ENCODE peak calls at places on chromosomes 7 and 10, in nine cellular contexts. N is esophagus squamous epithelium; W is aorta; O is NT2/D1; U is A549; J is cardiac muscle cell; G is CD8-positive, alpha-beta T cell; Q is keratinocyte; K is suprapubic skin. I is an unnamed sample.

GRCh38 chr7:42831051-42831952 is 80.6 kb downstream of the C7orf25 start:
- DNase-seq in J (peak; percentile 66), O (peak; percentile 56), Q (no peak), N (no peak), K (no peak), W (peak; percentile 50), U (no peak), G (no peak), I (peak; percentile 31)

GRCh38 chr10:52740913-52741675 is 31.5 kb downstream of the MBL2 start:
- DNase-seq in O (peak; percentile 36), N (no peak), J (peak; percentile 62), G (no peak), Q (no peak), U (peak; percentile 44), W (no peak), K (no peak), I (peak; percentile 68)

GRCh38 chr7:147584771-147585193 is 1005.8 kb upstream of the C7orf33 start:
- DNase-seq in N (no peak), O (no peak), W (no peak), J (no peak), Q (no peak), U (no peak), G (no peak), K (no peak), I (no peak)

GRCh38 chr10:87752571-87752970 is 65.5 kb downstream of the ATAD1 start:
- DNase-seq in U (no peak), N (no peak), W (no peak), J (peak; percentile 43), G (no peak), O (no peak), K (no peak), Q (peak; percentile 23), I (no peak)

GRCh38 chr10:103765981-103766380 is 89.4 kb downstream of the SH3PXD2A start:
- DNase-seq in J (no peak), W (no peak), K (no peak), U (no peak), O (no peak), G (peak; percentile 84), Q (no peak), N (no peak), I (peak; percentile 77)

GRCh38 chr10:48681749-48682148 is 2.9 kb upstream of the WDFY4 start:
- DNase-seq in Q (no peak), O (no peak), G (no peak), J (no peak), K (no peak), N (no peak), U (no peak), W (no peak), I (no peak)

GRCh38 chr10:58017719-58018367 is 249.9 kb downstream of the IPMK start:
- DNase-seq in Q (no peak), U (peak; percentile 21), W (no peak), K (no peak), J (peak; percentile 68), O (no peak), N (no peak), G (no peak), I (no peak)

GRCh38 chr10:44725404-44725803 is 185.7 kb upstream of the TMEM72 start:
- DNase-seq in J (peak; percentile 25), Q (no peak), K (no peak), G (no peak), U (no peak), O (no peak), W (no peak), N (no peak), I (no peak)

GRCh38 chr10:26516540-26517101 is 78.5 kb downstream of the APBB1IP start:
- DNase-seq in Q (no peak), K (no peak), J (peak; percentile 14), N (no peak), O (no peak), U (no peak), W (no peak), G (no peak), I (no peak)

GRCh38 chr7:31899356-31899927 is 170.8 kb downstream of the PDE1C start:
- DNase-seq in U (no peak), W (no peak), Q (no peak), N (no peak), K (no peak), G (no peak), J (no peak), O (no peak), I (peak; percentile 10)

GRCh38 chr10:132983250-132984007 is 41.1 kb upstream of the CFAP46 start:
- DNase-seq in W (peak; percentile 38), J (no peak), K (no peak), Q (no peak), N (no peak), U (no peak), O (no peak), G (no peak), I (peak; percentile 34)

GRCh38 chr10:110214380-110214826 is 7.0 kb downstream of the MXI1 start:
- DNase-seq in G (no peak), W (no peak), N (no peak), Q (no peak), O (no peak), K (no peak), U (no peak), J (no peak), I (no peak)

GRCh38 chr10:110210663-110211454 is 3.5 kb downstream of the MXI1 start:
- DNase-seq in W (peak; percentile 97), J (peak; percentile 99), G (peak; percentile 90), U (peak; percentile 100), O (peak; percentile 92), N (peak; percentile 65), Q (peak; percentile 92), K (peak; percentile 98), I (peak; percentile 99)

GRCh38 chr10:110209926-110210662 is 2.7 kb downstream of the MXI1 start:
- DNase-seq in O (no peak), U (peak; percentile 29), W (peak; percentile 74), J (peak; percentile 45), N (no peak), G (peak; percentile 79), Q (no peak), K (no peak), I (peak; percentile 88)

GRCh38 chr10:110211455-110211843 is 4.0 kb downstream of the MXI1 start:
- DNase-seq in W (no peak), U (no peak), N (no peak), O (no peak), J (no peak), K (no peak), G (no peak), Q (no peak), I (no peak)

DNA sequence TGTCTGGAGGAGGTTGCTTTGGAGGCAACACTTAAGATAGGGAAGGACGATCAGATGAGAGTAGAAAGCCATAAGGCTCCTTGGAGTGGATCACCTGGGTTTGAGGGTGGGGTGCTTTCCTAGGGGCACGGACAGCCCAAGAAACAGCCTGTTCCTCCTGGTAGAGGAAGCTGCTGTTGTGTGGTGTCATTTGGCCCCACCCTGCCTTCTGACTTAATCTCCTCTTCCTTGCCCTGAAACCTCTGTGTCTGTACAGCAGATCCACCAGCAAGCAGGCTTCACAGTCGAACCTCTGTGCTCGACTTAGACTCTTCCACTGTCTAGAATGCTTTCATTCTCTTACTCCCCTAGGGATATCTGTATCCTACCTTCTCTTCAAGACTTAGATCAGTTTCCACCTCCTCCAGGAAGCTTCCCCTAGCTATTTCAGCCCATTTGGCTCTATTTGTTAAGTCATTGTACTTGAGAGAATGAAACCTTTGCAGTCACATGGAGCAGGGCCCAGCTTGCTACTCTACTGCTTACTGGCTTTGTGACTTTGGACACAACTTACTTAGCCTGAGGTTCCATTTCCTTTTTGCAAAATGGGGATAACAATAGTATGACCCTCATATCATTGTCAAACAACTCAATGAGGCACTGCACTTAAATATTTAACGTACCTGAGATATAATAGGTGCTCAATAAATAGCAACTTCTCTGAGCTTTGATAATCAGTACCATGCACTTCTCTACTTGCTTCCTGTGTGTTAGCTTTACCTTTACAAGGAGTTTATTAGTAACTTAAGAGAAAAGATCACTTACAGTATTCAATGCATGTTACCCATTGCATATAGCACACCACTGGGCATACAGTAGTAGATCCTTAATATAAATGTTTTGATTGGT is 5.0 kb downstream of the MXI1 start:
- DNase-seq in Q (no peak), J (no peak), O (no peak), N (peak; percentile 8), G (peak; percentile 50), W (peak; percentile 67), K (no peak), U (no peak), I (peak; percentile 35)
- H3K4me1 ChIP-seq in Q (peaks cover 17% of the 10 kb centered on the region), J (peaks cover 19% of the 10 kb centered on the region), O (peaks cover 3% of the 10 kb centered on the region), N (peaks cover 31% of the 10 kb centered on the region), G (peaks cover 16% of the 10 kb centered on the region), W (peaks cover 5% of the 10 kb centered on the region), K (peaks cover 30% of the 10 kb centered on the region), U (peaks cover 8% of the 10 kb centered on the region), I (peaks cover 15% of the 10 kb centered on the region)

GRCh38 chr7:52958621-52959140 is 76.8 kb upstream of the POM121L12 start:
- DNase-seq in G (no peak), K (no peak), O (no peak), U (no peak), Q (no peak), N (no peak), W (no peak), J (no peak), I (no peak)
- H3K4me1 ChIP-seq in G (no peaks in the 10 kb centered on the region), K (no peaks in the 10 kb centered on the region), O (no peaks in the 10 kb centered on the region), U (no peaks in the 10 kb centered on the region), Q (no peaks in the 10 kb centered on the region), N (no peaks in the 10 kb centered on the region), W (peaks cover 5% of the 10 kb centered on the region), J (peaks cover 22% of the 10 kb centered on the region), I (no peaks in the 10 kb centered on the region)

DNA sequence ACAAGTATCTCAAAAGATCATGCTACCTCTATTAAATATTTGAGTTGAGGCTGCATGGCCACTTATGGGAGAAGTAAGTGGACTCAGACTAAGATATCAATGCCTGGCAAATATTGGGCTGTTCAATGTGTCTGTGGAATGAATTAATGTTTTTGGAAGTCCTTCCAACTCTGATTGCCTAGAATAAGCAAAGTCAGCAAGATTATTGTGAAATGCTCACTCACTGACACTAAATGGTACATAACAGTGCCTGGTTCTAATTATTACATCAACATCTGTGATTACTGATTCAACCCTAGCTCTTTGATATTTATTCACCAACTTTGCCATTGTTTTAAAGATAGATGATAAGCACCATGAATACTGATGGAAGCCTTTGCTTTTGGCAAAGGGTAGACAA is 45.5 kb upstream of the HDAC9 start:
- DNase-seq in O (no peak), U (no peak), J (peak; percentile 7), N (no peak), G (no peak), K (no peak), Q (no peak), W (no peak), I (no peak)
- H3K4me1 ChIP-seq in O (no peaks in the 10 kb centered on the region), U (no peaks in the 10 kb centered on the region), J (peaks cover 7% of the 10 kb centered on the region), N (no peaks in the 10 kb centered on the region), G (no peaks in the 10 kb centered on the region), K (peaks cover 5% of the 10 kb centered on the region), Q (no peaks in the 10 kb centered on the region), W (no peaks in the 10 kb centered on the region), I (no peaks in the 10 kb centered on the region)

DNA sequence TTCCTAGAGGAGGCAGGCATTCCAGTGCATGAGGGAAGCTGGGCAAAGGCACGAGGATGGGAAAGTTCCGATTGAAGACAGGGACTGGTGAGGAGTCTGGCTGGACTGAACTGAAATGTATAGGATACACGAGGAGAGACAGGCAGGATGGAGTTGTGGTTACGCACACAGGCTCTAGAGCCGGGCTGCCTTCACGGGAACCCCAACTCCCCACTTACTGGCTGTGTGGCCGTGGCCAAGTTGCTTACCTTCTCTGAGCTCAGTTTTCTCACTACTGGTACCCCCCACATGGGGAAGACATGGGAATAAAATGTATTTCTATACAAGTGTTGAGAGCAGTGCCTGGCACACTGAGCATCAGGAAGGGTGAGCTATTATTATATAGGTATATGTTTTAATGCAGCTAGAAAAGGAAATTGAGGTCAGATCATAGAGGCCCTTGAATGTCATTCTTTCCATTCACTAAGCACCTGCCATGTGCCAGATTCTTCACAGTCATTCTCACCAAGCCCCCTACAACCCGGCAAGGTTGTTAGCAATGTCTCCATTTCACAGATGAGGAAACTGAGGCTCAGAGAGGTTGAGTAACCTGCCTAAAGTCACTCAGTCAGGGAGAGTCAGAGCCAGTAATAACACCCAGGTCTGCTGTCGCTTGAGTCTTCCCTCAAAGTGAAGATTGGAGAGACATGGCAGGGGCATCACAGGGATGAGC is 9.7 kb downstream of the CHST3 start:
- DNase-seq in Q (no peak), K (no peak), W (no peak), O (no peak), U (no peak), J (no peak), G (no peak), N (no peak), I (no peak)
- H3K4me1 ChIP-seq in Q (peaks cover 90% of the 10 kb centered on the region), K (peaks cover 98% of the 10 kb centered on the region), W (peaks cover 5% of the 10 kb centered on the region), O (peaks cover 12% of the 10 kb centered on the region), U (peaks cover 100% of the 10 kb centered on the region), J (peaks cover 21% of the 10 kb centered on the region), G (no peaks in the 10 kb centered on the region), N (peaks cover 90% of the 10 kb centered on the region), I (peaks cover 59% of the 10 kb centered on the region)

I was measured in right cardiac atrium.